ENCODE peak calls at places on chromosomes 12 and 14, in four cellular contexts. One of them, this sample, is unnamed.

GRCh38 chr12:46647034-46647433 is 178.8 kb downstream of the SLC38A4 start:
- DNase-seq in choroid plexus epithelial cell: no peak
- DNase-seq in neural crest cell: no peak
- DNase-seq in right lobe of liver: no peak
- DNase-seq in this sample: no peak

GRCh38 chr14:52879958-52880357 is 70.9 kb downstream of the FERMT2 start:
- DNase-seq in choroid plexus epithelial cell: peak
- DNase-seq in neural crest cell: no peak
- DNase-seq in right lobe of liver: no peak
- DNase-seq in this sample: no peak

GRCh38 chr12:52235822-52236291 is 2.8 kb downstream of the KRT7 start:
- DNase-seq in choroid plexus epithelial cell: no peak
- DNase-seq in neural crest cell: no peak
- DNase-seq in right lobe of liver: no peak
- DNase-seq in this sample: no peak

GRCh38 chr14:52052991-52053390 is 15.9 kb downstream of the NID2 start:
- DNase-seq in choroid plexus epithelial cell: peak
- DNase-seq in neural crest cell: no peak
- DNase-seq in right lobe of liver: no peak
- DNase-seq in this sample: no peak

GRCh38 chr12:51788876-51789275 is 59.6 kb downstream of the FIGNL2 start:
- DNase-seq in choroid plexus epithelial cell: peak
- DNase-seq in neural crest cell: no peak
- DNase-seq in right lobe of liver: no peak
- DNase-seq in this sample: no peak

GRCh38 chr12:23895792-23896218 is 53.7 kb downstream of the SOX5 start:
- DNase-seq in choroid plexus epithelial cell: peak
- DNase-seq in neural crest cell: peak
- DNase-seq in right lobe of liver: no peak
- DNase-seq in this sample: peak

GRCh38 chr12:53050426-53051057 is 677 bp downstream of the TNS2 start:
- DNase-seq in choroid plexus epithelial cell: no peak
- DNase-seq in neural crest cell: no peak
- DNase-seq in right lobe of liver: peak
- DNase-seq in this sample: no peak

GRCh38 chr12:118187746-118188390 is 51.9 kb downstream of the PEBP1 start:
- DNase-seq in choroid plexus epithelial cell: no peak
- DNase-seq in neural crest cell: no peak
- DNase-seq in right lobe of liver: no peak
- DNase-seq in this sample: no peak

GRCh38 chr12:91846466-91847055 is 299.1 kb downstream of the BTG1 start:
- DNase-seq in choroid plexus epithelial cell: peak
- DNase-seq in neural crest cell: no peak
- DNase-seq in right lobe of liver: no peak
- DNase-seq in this sample: no peak

GRCh38 chr14:93531644-93532043 is 100.9 kb downstream of the UNC79 start:
- DNase-seq in choroid plexus epithelial cell: no peak
- DNase-seq in neural crest cell: no peak
- DNase-seq in right lobe of liver: no peak
- DNase-seq in this sample: no peak

GRCh38 chr14:93533437-93533836 is 102.7 kb downstream of the UNC79 start:
- DNase-seq in choroid plexus epithelial cell: no peak
- DNase-seq in neural crest cell: no peak
- DNase-seq in right lobe of liver: no peak
- DNase-seq in this sample: no peak

GRCh38 chr14:93536945-93537344 is 106.2 kb downstream of the UNC79 start:
- DNase-seq in choroid plexus epithelial cell: peak
- DNase-seq in neural crest cell: no peak
- DNase-seq in right lobe of liver: no peak
- DNase-seq in this sample: peak

GRCh38 chr14:93532550-93532949 is 101.8 kb downstream of the UNC79 start:
- DNase-seq in choroid plexus epithelial cell: no peak
- DNase-seq in neural crest cell: no peak
- DNase-seq in right lobe of liver: no peak
- DNase-seq in this sample: no peak

GRCh38 chr14:93533864-93534263 is 103.1 kb downstream of the UNC79 start:
- DNase-seq in choroid plexus epithelial cell: no peak
- DNase-seq in neural crest cell: no peak
- DNase-seq in right lobe of liver: no peak
- DNase-seq in this sample: no peak
- TF ChIP-seq CTCF in choroid plexus epithelial cell: no peak
- TF ChIP-seq CTCF in neural crest cell: no peak
- TF ChIP-seq CTCF in right lobe of liver: no peak
- TF ChIP-seq CTCF in this sample: no peak

GRCh38 chr12:6335451-6336078 is 6.3 kb downstream of the TNFRSF1A start:
- DNase-seq in choroid plexus epithelial cell: peak
- DNase-seq in neural crest cell: peak
- DNase-seq in right lobe of liver: peak
- DNase-seq in this sample: peak
- TF ChIP-seq CTCF in choroid plexus epithelial cell: peak
- TF ChIP-seq CTCF in neural crest cell: peak
- TF ChIP-seq CTCF in right lobe of liver: peak
- TF ChIP-seq CTCF in this sample: no peak

DNA sequence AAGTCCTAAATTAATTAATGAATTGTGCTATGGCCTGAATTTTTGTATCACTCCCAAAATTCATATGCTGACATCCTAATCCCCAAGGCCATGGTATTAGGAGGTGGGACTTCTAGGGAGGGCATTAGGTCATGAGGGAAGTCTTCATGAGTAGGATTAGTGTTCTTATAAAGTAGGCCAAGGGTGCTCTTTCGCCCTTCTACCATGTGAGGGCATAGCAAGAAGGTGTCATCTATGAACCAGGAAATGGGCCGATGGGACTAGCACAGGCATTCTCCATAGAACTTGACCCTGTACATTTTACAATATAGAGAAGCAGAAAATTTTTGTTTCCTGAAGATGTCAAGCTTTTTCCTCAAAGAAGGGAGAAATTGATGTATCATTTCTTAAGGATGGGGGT is 12.5 kb downstream of the SYT10 start:
- DNase-seq in choroid plexus epithelial cell: no peak
- DNase-seq in neural crest cell: no peak
- DNase-seq in right lobe of liver: no peak
- DNase-seq in this sample: no peak
- TF ChIP-seq CTCF in choroid plexus epithelial cell: no peak
- TF ChIP-seq CTCF in neural crest cell: peak
- TF ChIP-seq CTCF in right lobe of liver: peak
- TF ChIP-seq CTCF in this sample: no peak

GRCh38 chr12:26295001-26295400 is 99.6 kb downstream of the SSPN start:
- DNase-seq in choroid plexus epithelial cell: no peak
- DNase-seq in neural crest cell: no peak
- DNase-seq in right lobe of liver: no peak
- DNase-seq in this sample: no peak

GRCh38 chr12:26304273-26304672 is 108.9 kb downstream of the SSPN start:
- DNase-seq in choroid plexus epithelial cell: no peak
- DNase-seq in neural crest cell: no peak
- DNase-seq in right lobe of liver: no peak
- DNase-seq in this sample: no peak

GRCh38 chr12:26297386-26298070 is 102.2 kb downstream of the SSPN start:
- DNase-seq in choroid plexus epithelial cell: peak
- DNase-seq in neural crest cell: no peak
- DNase-seq in right lobe of liver: no peak
- DNase-seq in this sample: no peak

GRCh38 chr12:26303418-26303817 is 108.0 kb downstream of the SSPN start:
- DNase-seq in choroid plexus epithelial cell: no peak
- DNase-seq in neural crest cell: no peak
- DNase-seq in right lobe of liver: no peak
- DNase-seq in this sample: no peak

DNA sequence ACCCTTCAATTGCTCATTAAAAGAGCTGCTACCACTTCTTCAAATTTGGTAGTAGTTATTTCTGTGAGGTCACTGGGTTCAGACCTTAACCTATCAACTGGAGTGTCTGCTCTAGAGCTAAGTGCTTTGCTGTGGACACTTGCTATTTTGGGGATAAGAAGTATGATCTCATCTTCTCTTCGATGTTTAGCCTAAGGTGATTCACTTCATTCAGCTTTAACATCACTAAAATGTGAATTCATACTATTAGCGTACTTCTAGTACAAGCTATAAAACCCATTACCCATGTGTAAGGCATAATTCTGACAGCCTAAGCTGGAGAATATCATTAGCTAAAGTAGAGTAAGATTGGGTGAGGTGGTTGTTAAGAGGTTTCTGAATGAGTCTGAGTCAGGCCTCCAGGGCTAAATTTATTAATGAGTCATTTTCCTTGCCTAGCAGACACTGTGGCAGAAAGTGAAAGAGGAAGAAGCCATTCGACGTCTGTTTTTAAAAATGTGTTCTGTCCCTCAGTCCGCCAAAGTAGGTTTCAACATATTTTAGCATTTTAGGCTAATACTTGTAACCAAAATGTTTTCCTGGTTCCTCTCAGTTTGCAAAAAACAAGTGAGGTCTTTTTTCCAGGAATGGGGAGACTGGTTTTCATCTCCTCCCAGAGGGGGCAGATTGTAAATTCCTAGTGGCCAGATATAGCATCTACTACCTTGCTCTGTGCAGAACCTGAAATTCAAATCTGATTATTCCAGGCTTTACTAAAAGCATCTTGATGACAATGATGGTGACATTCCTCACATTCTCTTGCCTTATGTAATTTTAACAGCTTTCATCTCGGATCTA is 103.6 kb downstream of the SSPN start:
- DNase-seq in choroid plexus epithelial cell: peak
- DNase-seq in neural crest cell: no peak
- DNase-seq in right lobe of liver: no peak
- DNase-seq in this sample: no peak
- TF ChIP-seq CTCF in choroid plexus epithelial cell: peak
- TF ChIP-seq CTCF in neural crest cell: no peak
- TF ChIP-seq CTCF in right lobe of liver: no peak
- TF ChIP-seq CTCF in this sample: no peak